ENCODE peak calls at places on chromosomes 11 and 22, in nine cellular contexts. N is A549; Z is fibroblast of lung; L is CD4-positive, alpha-beta memory T cell; W is OCI-LY7; M is psoas muscle; X is BE2C; D is MM.1S; P is heart right ventricle. H is an unnamed sample. For H3K4me1, the result is how much of the 10 kb centered on the place peaks cover.

GRCh38 chr11:30346068-30346688 is 23.3 kb downstream of the ARL14EP start:
- DNase-seq in N (peak), Z (peak), L (peak), W (peak), M (no peak), X (no peak), D (peak), P (no peak), H (no peak)

GRCh38 chr22:48045369-48045768 is 1282.9 kb downstream of the TBC1D22A start:
- DNase-seq in N (no peak), Z (no peak), L (no peak), W (peak), M (no peak), X (no peak), D (peak), P (no peak), H (no peak)

GRCh38 chr22:35379146-35379993 is 1.5 kb upstream of the HMOX1 start:
- DNase-seq in N (no peak), Z (no peak), L (no peak), W (no peak), M (no peak), X (no peak), D (no peak), P (no peak), H (no peak)

GRCh38 chr22:43180670-43181069 is 6.3 kb downstream of the TTLL12 start:
- DNase-seq in N (no peak), Z (no peak), L (no peak), W (no peak), M (no peak), X (no peak), D (no peak), P (no peak), H (no peak)

GRCh38 chr11:46149342-46149741 is 28.1 kb upstream of the PHF21A start:
- DNase-seq in N (no peak), Z (no peak), L (no peak), W (no peak), M (no peak), X (no peak), D (no peak), P (no peak), H (no peak)

GRCh38 chr11:129333873-129334272 is 41.8 kb upstream of the BARX2 start:
- DNase-seq in N (no peak), Z (no peak), L (no peak), W (no peak), M (no peak), X (no peak), D (no peak), P (no peak), H (no peak)

GRCh38 chr11:46485852-46486443 is 94.4 kb upstream of the CHRM4 start:
- DNase-seq in N (no peak), Z (no peak), L (no peak), W (no peak), M (no peak), X (no peak), D (no peak), P (no peak), H (no peak)

GRCh38 chr11:120514541-120515121 is 3.1 kb downstream of the GRIK4 start:
- DNase-seq in N (no peak), Z (no peak), L (no peak), W (no peak), M (no peak), X (no peak), D (no peak), P (no peak), H (peak)

GRCh38 chr11:65581928-65582327 is 6.1 kb downstream of the EHBP1L1 start:
- DNase-seq in N (no peak), Z (no peak), L (no peak), W (no peak), M (no peak), X (no peak), D (no peak), P (no peak), H (no peak)

GRCh38 chr11:71977743-71978418 is 20.8 kb upstream of the IL18BP start:
- DNase-seq in N (peak), Z (peak), L (peak), W (peak), M (no peak), X (peak), D (peak), P (no peak), H (no peak)

GRCh38 chr11:95419915-95420314 is 188.9 kb upstream of the SESN3 start:
- DNase-seq in N (no peak), Z (peak), L (no peak), W (no peak), M (no peak), X (no peak), D (no peak), P (no peak), H (no peak)

GRCh38 chr11:86698634-86699033 is 26.2 kb upstream of the ME3 start:
- DNase-seq in N (no peak), Z (no peak), L (no peak), W (no peak), M (no peak), X (no peak), D (no peak), P (no peak), H (no peak)

GRCh38 chr11:86511086-86511551 is 136.4 kb downstream of the CCDC81 start:
- DNase-seq in N (peak), Z (peak), L (no peak), W (no peak), M (no peak), X (no peak), D (no peak), P (no peak), H (no peak)

GRCh38 chr11:120413480-120413879 is 77.3 kb downstream of the ARHGEF12 start:
- DNase-seq in N (no peak), Z (peak), L (no peak), W (no peak), M (no peak), X (no peak), D (no peak), P (no peak), H (no peak)

GRCh38 chr11:123429336-123429735 is 733 bp upstream of the GRAMD1B start:
- DNase-seq in N (no peak), Z (no peak), L (no peak), W (no peak), M (no peak), X (no peak), D (no peak), P (no peak), H (no peak)

GRCh38 chr11:123434262-123434661 is 4.2 kb downstream of the GRAMD1B start:
- DNase-seq in N (peak), Z (no peak), L (peak), W (peak), M (no peak), X (peak), D (peak), P (no peak), H (no peak)

GRCh38 chr11:123429851-123430735 is at the start of gene GRAMD1B:
- DNase-seq in N (peak), Z (peak), L (peak), W (no peak), M (peak), X (peak), D (peak), P (peak), H (peak)

GRCh38 chr11:123430736-123431356 is 777 bp downstream of the GRAMD1B start:
- DNase-seq in N (peak), Z (peak), L (peak), W (no peak), M (peak), X (peak), D (no peak), P (peak), H (peak)

DNA sequence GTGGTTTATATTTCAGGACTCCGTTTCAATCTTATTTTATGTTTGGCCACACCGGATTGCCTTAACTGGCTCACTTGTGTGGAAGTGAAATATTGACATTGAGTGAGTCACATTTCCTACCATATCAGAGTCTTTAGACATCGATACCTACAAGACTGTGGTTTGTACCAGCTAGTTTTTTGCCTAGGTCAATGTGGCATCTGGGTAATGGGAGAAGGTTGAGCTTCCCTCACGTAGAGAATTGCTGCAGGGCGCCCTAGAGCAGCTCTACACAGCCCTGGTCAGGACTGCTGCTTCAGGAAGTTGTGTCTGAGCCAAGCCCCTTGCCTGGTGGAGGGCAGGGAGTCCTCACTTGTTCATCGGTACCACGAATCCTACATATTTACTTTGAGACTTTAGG is 1.6 kb downstream of the GRAMD1B start:
- DNase-seq in N (no peak), Z (no peak), L (no peak), W (no peak), M (no peak), X (no peak), D (no peak), P (no peak), H (no peak)
- H3K4me3 ChIP-seq in N (peak), Z (no peak), L (peak), W (no peak), M (peak), X (no peak), D (no peak), P (no peak), H (no peak)

GRCh38 chr22:38109391-38110000 is 988 bp downstream of the BAIAP2L2 start:
- DNase-seq in N (peak), Z (no peak), L (peak), W (peak), M (no peak), X (no peak), D (no peak), P (no peak), H (peak)

GRCh38 chr22:38104084-38104483 is 6.4 kb downstream of the BAIAP2L2 start:
- DNase-seq in N (peak), Z (no peak), L (no peak), W (peak), M (no peak), X (no peak), D (peak), P (no peak), H (no peak)

GRCh38 chr22:38107692-38108515 is 2.6 kb downstream of the BAIAP2L2 start:
- DNase-seq in N (peak), Z (no peak), L (no peak), W (no peak), M (no peak), X (peak), D (no peak), P (no peak), H (no peak)

GRCh38 chr22:38108561-38109319 is 1.7 kb downstream of the BAIAP2L2 start:
- DNase-seq in N (no peak), Z (no peak), L (no peak), W (no peak), M (no peak), X (no peak), D (no peak), P (no peak), H (no peak)

GRCh38 chr22:38106814-38107578 is 3.5 kb downstream of the BAIAP2L2 start:
- DNase-seq in N (no peak), Z (no peak), L (no peak), W (no peak), M (no peak), X (peak), D (no peak), P (no peak), H (no peak)
- H3K4me1 ChIP-seq in N (under half), Z (under half), L (under half), W (under half), M (under half), X (under half), D (under half), P (under half), H (under half)

GRCh38 chr11:114301927-114302326 is 5.7 kb downstream of the NNMT start:
- DNase-seq in N (no peak), Z (no peak), L (no peak), W (no peak), M (no peak), X (no peak), D (no peak), P (no peak), H (no peak)
- H3K4me3 ChIP-seq in N (peak), Z (no peak), L (no peak), W (no peak), M (peak), X (no peak), D (no peak), P (no peak), H (no peak)

DNA sequence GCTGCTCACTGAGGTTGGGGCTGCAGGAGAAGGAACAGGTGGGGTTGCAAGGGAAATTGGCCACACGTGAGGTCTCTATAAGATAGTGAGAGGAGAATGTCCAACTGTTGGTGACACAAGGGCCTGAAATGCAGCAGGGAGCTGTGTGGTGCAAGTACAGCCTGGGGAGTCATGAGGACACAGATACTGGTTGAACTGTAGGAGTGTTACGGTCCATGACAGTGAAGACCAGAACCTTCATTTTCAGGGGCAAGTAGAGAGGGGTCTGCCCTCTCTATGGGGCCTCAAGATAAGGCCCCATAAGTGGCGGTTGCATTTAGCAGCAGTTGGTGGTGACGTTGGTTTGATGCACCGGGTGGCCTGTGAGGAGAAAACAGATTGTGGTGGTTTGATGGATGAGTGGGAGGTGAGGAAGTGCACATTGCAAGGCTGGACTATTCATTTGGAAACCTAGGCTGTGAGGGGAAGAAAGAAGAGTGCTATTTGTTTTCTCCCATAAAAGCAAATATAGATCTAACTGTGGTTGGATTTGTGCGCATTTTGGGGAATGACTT is 39.4 kb downstream of the MICAL2 start:
- DNase-seq in N (no peak), Z (peak), L (no peak), W (no peak), M (no peak), X (no peak), D (no peak), P (no peak), H (no peak)
- H3K4me1 ChIP-seq in N (under half), Z (under half), L (under half), W (under half), M (under half), X (under half), D (under half), P (under half), H (under half)

GRCh38 chr22:50062509-50063135 is 4.5 kb upstream of the TTLL8 start:
- DNase-seq in N (no peak), Z (no peak), L (no peak), W (no peak), M (no peak), X (no peak), D (no peak), P (no peak), H (peak)
- H3K4me3 ChIP-seq in N (no peak), Z (no peak), L (no peak), W (no peak), M (no peak), X (no peak), D (no peak), P (no peak), H (no peak)